ENCODE peak calls at places on chromosomes 16 and 17, in nine cellular contexts. One of them, this sample, is unnamed.
A peak's percentile ranks its signal among the peaks of the same experiment; 100 is the strongest.

GRCh38 chr17:49692751-49693150 is 14.9 kb upstream of the SPOP start:
- DNase-seq in activated naive CD8-positive, alpha-beta T cell treated with anti-CD3 and anti-CD28 coated beads, Interleukin-2, amount 50 U/mL, for 16 hours: no peak
- DNase-seq in central memory CD8-positive, alpha-beta T cell: no peak
- DNase-seq in psoas muscle: no peak
- DNase-seq in GM12865: no peak
- DNase-seq in stimulated activated CD8-positive, alpha-beta memory T cell treated with anti-CD3 and anti-CD28 coated beads, Interleukin-7, amount 100 ng/mL, for 24 hours: no peak
- DNase-seq in T47D: no peak
- DNase-seq in dorsolateral prefrontal cortex: no peak
- DNase-seq in activated T-helper 1 cell treated with Interleukin-2 at 50 U/mL for 16 hours: no peak
- DNase-seq in this sample: no peak

GRCh38 chr16:87697256-87697655 is 68.5 kb downstream of the KLHDC4 start:
- DNase-seq in activated naive CD8-positive, alpha-beta T cell treated with anti-CD3 and anti-CD28 coated beads, Interleukin-2, amount 50 U/mL, for 16 hours: no peak
- DNase-seq in central memory CD8-positive, alpha-beta T cell: no peak
- DNase-seq in psoas muscle: no peak
- DNase-seq in GM12865: no peak
- DNase-seq in stimulated activated CD8-positive, alpha-beta memory T cell treated with anti-CD3 and anti-CD28 coated beads, Interleukin-7, amount 100 ng/mL, for 24 hours: no peak
- DNase-seq in T47D: no peak
- DNase-seq in dorsolateral prefrontal cortex: no peak
- DNase-seq in activated T-helper 1 cell treated with Interleukin-2 at 50 U/mL for 16 hours: no peak
- DNase-seq in this sample: no peak

GRCh38 chr16:81558444-81559175 is 114.0 kb downstream of the CMIP start:
- DNase-seq in activated naive CD8-positive, alpha-beta T cell treated with anti-CD3 and anti-CD28 coated beads, Interleukin-2, amount 50 U/mL, for 16 hours: no peak
- DNase-seq in central memory CD8-positive, alpha-beta T cell: no peak
- DNase-seq in psoas muscle: no peak
- DNase-seq in GM12865: no peak
- DNase-seq in stimulated activated CD8-positive, alpha-beta memory T cell treated with anti-CD3 and anti-CD28 coated beads, Interleukin-7, amount 100 ng/mL, for 24 hours: no peak
- DNase-seq in T47D: no peak
- DNase-seq in dorsolateral prefrontal cortex: no peak
- DNase-seq in activated T-helper 1 cell treated with Interleukin-2 at 50 U/mL for 16 hours: no peak
- DNase-seq in this sample: no peak

GRCh38 chr17:64378890-64379354 is 11.7 kb downstream of the PECAM1 start:
- DNase-seq in activated naive CD8-positive, alpha-beta T cell treated with anti-CD3 and anti-CD28 coated beads, Interleukin-2, amount 50 U/mL, for 16 hours: no peak
- DNase-seq in central memory CD8-positive, alpha-beta T cell: no peak
- DNase-seq in psoas muscle: no peak
- DNase-seq in GM12865: peak; percentile 86
- DNase-seq in stimulated activated CD8-positive, alpha-beta memory T cell treated with anti-CD3 and anti-CD28 coated beads, Interleukin-7, amount 100 ng/mL, for 24 hours: no peak
- DNase-seq in T47D: no peak
- DNase-seq in dorsolateral prefrontal cortex: no peak
- DNase-seq in activated T-helper 1 cell treated with Interleukin-2 at 50 U/mL for 16 hours: no peak
- DNase-seq in this sample: no peak

GRCh38 chr16:9039208-9039607 is 52.2 kb upstream of the HAPSTR1 start:
- DNase-seq in activated naive CD8-positive, alpha-beta T cell treated with anti-CD3 and anti-CD28 coated beads, Interleukin-2, amount 50 U/mL, for 16 hours: no peak
- DNase-seq in central memory CD8-positive, alpha-beta T cell: no peak
- DNase-seq in psoas muscle: no peak
- DNase-seq in GM12865: peak; percentile 38
- DNase-seq in stimulated activated CD8-positive, alpha-beta memory T cell treated with anti-CD3 and anti-CD28 coated beads, Interleukin-7, amount 100 ng/mL, for 24 hours: no peak
- DNase-seq in T47D: no peak
- DNase-seq in dorsolateral prefrontal cortex: no peak
- DNase-seq in activated T-helper 1 cell treated with Interleukin-2 at 50 U/mL for 16 hours: no peak
- DNase-seq in this sample: no peak

GRCh38 chr17:21511368-21512195 is 135.4 kb downstream of the KCNJ12 start:
- DNase-seq in activated naive CD8-positive, alpha-beta T cell treated with anti-CD3 and anti-CD28 coated beads, Interleukin-2, amount 50 U/mL, for 16 hours: peak; percentile 20
- DNase-seq in central memory CD8-positive, alpha-beta T cell: peak; percentile 19
- DNase-seq in psoas muscle: peak; percentile 93
- DNase-seq in GM12865: peak; percentile 54
- DNase-seq in stimulated activated CD8-positive, alpha-beta memory T cell treated with anti-CD3 and anti-CD28 coated beads, Interleukin-7, amount 100 ng/mL, for 24 hours: peak; percentile 20
- DNase-seq in T47D: peak; percentile 56
- DNase-seq in dorsolateral prefrontal cortex: peak; percentile 72
- DNase-seq in activated T-helper 1 cell treated with Interleukin-2 at 50 U/mL for 16 hours: peak; percentile 45
- DNase-seq in this sample: peak; percentile 72

GRCh38 chr17:65527381-65527780 is 34.1 kb downstream of the AXIN2 start:
- DNase-seq in activated naive CD8-positive, alpha-beta T cell treated with anti-CD3 and anti-CD28 coated beads, Interleukin-2, amount 50 U/mL, for 16 hours: no peak
- DNase-seq in central memory CD8-positive, alpha-beta T cell: no peak
- DNase-seq in psoas muscle: no peak
- DNase-seq in GM12865: no peak
- DNase-seq in stimulated activated CD8-positive, alpha-beta memory T cell treated with anti-CD3 and anti-CD28 coated beads, Interleukin-7, amount 100 ng/mL, for 24 hours: no peak
- DNase-seq in T47D: no peak
- DNase-seq in dorsolateral prefrontal cortex: no peak
- DNase-seq in activated T-helper 1 cell treated with Interleukin-2 at 50 U/mL for 16 hours: no peak
- DNase-seq in this sample: no peak

GRCh38 chr17:15258113-15258512 is 7.0 kb downstream of the PMP22 start:
- DNase-seq in activated naive CD8-positive, alpha-beta T cell treated with anti-CD3 and anti-CD28 coated beads, Interleukin-2, amount 50 U/mL, for 16 hours: no peak
- DNase-seq in central memory CD8-positive, alpha-beta T cell: no peak
- DNase-seq in psoas muscle: no peak
- DNase-seq in GM12865: no peak
- DNase-seq in stimulated activated CD8-positive, alpha-beta memory T cell treated with anti-CD3 and anti-CD28 coated beads, Interleukin-7, amount 100 ng/mL, for 24 hours: no peak
- DNase-seq in T47D: no peak
- DNase-seq in dorsolateral prefrontal cortex: no peak
- DNase-seq in activated T-helper 1 cell treated with Interleukin-2 at 50 U/mL for 16 hours: no peak
- DNase-seq in this sample: no peak

GRCh38 chr17:43530303-43531081 is 15.6 kb downstream of the ETV4 start:
- DNase-seq in activated naive CD8-positive, alpha-beta T cell treated with anti-CD3 and anti-CD28 coated beads, Interleukin-2, amount 50 U/mL, for 16 hours: no peak
- DNase-seq in central memory CD8-positive, alpha-beta T cell: no peak
- DNase-seq in psoas muscle: peak; percentile 79
- DNase-seq in GM12865: no peak
- DNase-seq in stimulated activated CD8-positive, alpha-beta memory T cell treated with anti-CD3 and anti-CD28 coated beads, Interleukin-7, amount 100 ng/mL, for 24 hours: no peak
- DNase-seq in T47D: no peak
- DNase-seq in dorsolateral prefrontal cortex: no peak
- DNase-seq in activated T-helper 1 cell treated with Interleukin-2 at 50 U/mL for 16 hours: no peak
- DNase-seq in this sample: no peak

This sample was measured in caudate nucleus.